ENCODE peak calls at places on chromosomes 2 and 18, in nine cellular contexts. D, J, Z, O, F, A, T, M and W are unnamed samples. For H3K4me1, the result is how much of the 10 kb centered on the place peaks cover.

GRCh38 chr2:240585101-240585500 is 1.4 kb upstream of the CAPN10 start:
- DNase-seq in M (no peak), J (no peak), D (no peak), A (peak), Z (no peak), O (no peak), T (no peak), F (no peak), W (no peak)

GRCh38 chr2:26035110-26035728 is 1.3 kb downstream of the RAB10 start:
- DNase-seq in Z (no peak), M (peak), J (no peak), D (no peak), T (no peak), F (no peak), O (no peak), A (peak), W (no peak)

GRCh38 chr2:239140346-239141020 is 260.3 kb downstream of the HDAC4 start:
- DNase-seq in T (no peak), M (no peak), A (no peak), F (no peak), D (no peak), O (no peak), Z (no peak), J (no peak), W (no peak)

GRCh38 chr18:48539406-48540328 is 836 bp downstream of the CTIF start:
- DNase-seq in T (no peak), F (peak), M (peak), A (peak), D (peak), O (no peak), Z (peak), J (peak), W (peak)

GRCh38 chr2:96602330-96602823 is 35.7 kb downstream of the KANSL3 start:
- DNase-seq in D (peak), A (no peak), Z (no peak), M (no peak), O (peak), T (no peak), J (no peak), F (no peak), W (no peak)

GRCh38 chr2:160970052-160970846 is 190.0 kb upstream of the TANK start:
- DNase-seq in O (peak), D (peak), M (peak), J (peak), A (peak), F (peak), Z (peak), T (peak), W (peak)

GRCh38 chr2:139721454-139721995 is 941.3 kb upstream of the NXPH2 start:
- DNase-seq in M (no peak), Z (no peak), A (no peak), D (no peak), T (no peak), J (no peak), F (no peak), O (no peak), W (no peak)

GRCh38 chr18:28961669-28962228 is 784.8 kb upstream of the CDH2 start:
- DNase-seq in T (peak), D (peak), M (peak), O (peak), J (no peak), F (no peak), A (peak), Z (peak), W (peak)

GRCh38 chr2:12764075-12764722 is 47.5 kb downstream of the TRIB2 start:
- DNase-seq in D (no peak), J (no peak), T (no peak), O (no peak), A (peak), M (peak), Z (peak), F (peak), W (no peak)

GRCh38 chr2:74334931-74335333 is 8.3 kb downstream of the SLC4A5 start:
- DNase-seq in O (peak), F (peak), D (peak), J (peak), M (peak), T (peak), Z (peak), A (peak), W (peak)

GRCh38 chr18:79400091-79400590 is 4.4 kb downstream of the NFATC1 start:
- DNase-seq in F (no peak), D (peak), O (no peak), A (peak), T (no peak), M (no peak), Z (peak), J (peak), W (peak)

GRCh38 chr2:99880148-99880983 is 262.0 kb downstream of the AFF3 start:
- DNase-seq in F (peak), T (no peak), D (no peak), A (peak), M (peak), Z (peak), O (no peak), J (no peak), W (no peak)

GRCh38 chr2:168470188-168470879 is 14.3 kb downstream of the CERS6 start:
- DNase-seq in A (no peak), M (no peak), T (no peak), F (no peak), Z (no peak), J (no peak), O (no peak), D (no peak), W (no peak)

GRCh38 chr2:179580378-179581146 is 280.9 kb downstream of the ZNF385B start:
- DNase-seq in O (peak), A (no peak), J (no peak), D (peak), M (no peak), Z (peak), T (no peak), F (peak), W (no peak)

GRCh38 chr2:173658946-173659371 is 304.3 kb downstream of the CDCA7 start:
- DNase-seq in F (peak), Z (no peak), M (no peak), A (peak), D (no peak), T (no peak), O (no peak), J (no peak), W (no peak)

GRCh38 chr2:63124209-63124608 is 73.6 kb downstream of the OTX1 start:
- DNase-seq in T (no peak), Z (no peak), O (no peak), J (no peak), A (peak), F (no peak), M (no peak), D (no peak), W (no peak)

GRCh38 chr2:41940715-41941114 is 107.1 kb upstream of the PKDCC start:
- DNase-seq in O (no peak), D (no peak), Z (no peak), A (no peak), T (no peak), F (no peak), J (peak), M (no peak), W (no peak)

GRCh38 chr2:72843301-72843700 is 17.5 kb upstream of the EXOC6B start:
- DNase-seq in T (no peak), M (no peak), Z (no peak), F (no peak), D (no peak), J (no peak), A (no peak), O (no peak), W (no peak)

GRCh38 chr2:180184506-180184905 is 177.4 kb upstream of the CWC22 start:
- DNase-seq in Z (peak), O (no peak), A (peak), T (no peak), J (no peak), F (peak), M (no peak), D (no peak), W (no peak)

GRCh38 chr2:189045836-189046235 is 71.7 kb downstream of the COL3A1 start:
- DNase-seq in Z (no peak), O (no peak), T (no peak), J (no peak), F (no peak), A (no peak), M (no peak), D (no peak), W (no peak)

GRCh38 chr18:37258131-37258530 is 307.5 kb downstream of the CELF4 start:
- DNase-seq in T (no peak), D (no peak), M (no peak), Z (no peak), A (no peak), J (no peak), F (no peak), O (no peak), W (no peak)

GRCh38 chr2:241204010-241204384 is 15.5 kb downstream of the ANO7 start:
- DNase-seq in M (no peak), F (no peak), T (no peak), D (no peak), Z (no peak), J (no peak), A (no peak), O (no peak), W (no peak)

GRCh38 chr2:1754046-1754445 is 9.7 kb upstream of the PXDN start:
- DNase-seq in O (no peak), J (no peak), F (no peak), Z (no peak), T (no peak), D (no peak), M (no peak), A (no peak), W (no peak)

GRCh38 chr2:38666578-38666926 is 638 bp downstream of the GALM start:
- DNase-seq in A (peak), D (peak), F (no peak), J (peak), M (no peak), Z (peak), O (peak), T (no peak), W (no peak)

DNA sequence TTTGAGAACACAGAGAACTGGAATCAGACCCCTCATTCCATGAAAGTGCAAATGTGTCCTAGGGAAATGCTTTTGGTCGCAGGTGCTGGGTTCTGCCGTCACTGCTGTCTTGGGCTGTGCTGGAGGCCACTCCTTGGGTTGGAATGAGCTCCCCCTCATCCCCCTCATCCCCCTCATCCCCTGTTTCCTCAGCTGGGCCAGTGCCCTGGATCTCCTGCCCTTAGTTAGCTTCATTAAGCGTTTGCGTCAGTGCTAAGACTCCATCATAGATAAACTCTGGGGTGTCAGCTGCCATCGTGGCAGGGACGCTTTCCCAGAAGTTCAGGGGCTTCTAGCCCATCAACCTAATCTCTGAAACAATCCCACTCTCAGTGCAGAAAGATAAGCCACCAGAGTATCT is 97.1 kb upstream of the ZNF516 start:
- DNase-seq in Z (no peak), A (no peak), T (no peak), J (no peak), D (no peak), O (no peak), M (no peak), F (no peak), W (no peak)
- H3K4me1 ChIP-seq in Z (under half), A (under half), T (under half), J (under half), D (under half), O (under half), M (under half), F (under half), W (under half)

DNA sequence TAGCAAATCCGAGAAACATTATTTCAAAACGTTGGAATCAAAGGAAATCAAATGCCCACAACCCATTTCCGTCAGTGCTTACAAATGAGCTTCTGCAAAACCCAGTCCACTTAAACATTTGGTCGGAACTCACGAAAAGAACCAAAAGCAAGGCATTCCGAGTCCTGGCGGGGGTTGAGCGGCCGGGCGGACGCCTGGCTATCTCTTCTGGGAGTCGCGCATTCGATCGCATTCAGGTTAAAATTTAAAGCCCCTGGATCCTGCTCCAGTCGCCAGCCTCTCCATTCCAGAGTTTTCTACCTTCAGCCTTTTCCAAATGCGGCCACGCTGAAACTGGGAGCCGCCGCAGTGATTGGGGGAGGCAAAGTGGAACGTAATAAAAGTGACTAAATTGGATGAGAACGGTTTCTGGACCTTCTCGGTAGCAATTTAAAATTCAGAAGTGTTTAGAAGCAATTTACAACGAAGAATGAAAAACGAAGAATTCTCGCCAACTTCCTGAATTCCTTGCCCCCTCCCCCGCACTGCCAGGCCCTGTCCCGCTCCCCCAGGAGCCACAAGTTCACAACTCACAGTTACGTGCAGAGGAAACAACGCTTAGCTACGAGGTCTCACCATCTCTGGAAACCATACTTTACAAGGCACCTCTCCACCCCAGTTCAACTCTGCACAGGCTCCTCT is 1.8 kb upstream of the GATA6 start:
- DNase-seq in M (peak), Z (peak), A (peak), J (no peak), O (no peak), F (no peak), T (no peak), D (peak), W (no peak)
- TF ChIP-seq EZH2 in M (peak), Z (peak), A (peak), J (no peak), O (peak), F (no peak), T (no peak), D (no peak), W (no peak)

GRCh38 chr2:134288814-134289213 is 34.9 kb downstream of the MGAT5 start:
- DNase-seq in Z (no peak), A (no peak), O (no peak), D (no peak), J (no peak), M (no peak), T (no peak), F (no peak), W (no peak)
- H3K4me1 ChIP-seq in Z (under half), A (under half), O (under half), D (under half), J (under half), M (under half), T (under half), F (under half), W (under half)

GRCh38 chr18:27185897-27186296 is 789 bp upstream of the CHST9 start:
- DNase-seq in F (no peak), Z (no peak), D (no peak), M (no peak), J (no peak), O (no peak), A (no peak), T (no peak), W (no peak)

GRCh38 chr18:27185025-27185763 is at the start of gene CHST9:
- DNase-seq in Z (no peak), O (no peak), M (no peak), J (no peak), F (no peak), A (no peak), D (peak), T (no peak), W (no peak)

GRCh38 chr18:27188309-27188708 is 3.2 kb upstream of the CHST9 start:
- DNase-seq in T (no peak), M (no peak), F (no peak), O (no peak), Z (no peak), J (no peak), A (no peak), D (no peak), W (no peak)

GRCh38 chr18:27181726-27182125 is 3.4 kb downstream of the CHST9 start:
- DNase-seq in A (no peak), J (no peak), T (no peak), Z (no peak), F (no peak), O (no peak), M (no peak), D (no peak), W (no peak)

GRCh38 chr18:27184115-27185024 is 738 bp downstream of the CHST9 start:
- DNase-seq in T (no peak), M (no peak), A (no peak), F (no peak), J (no peak), Z (no peak), D (peak), O (no peak), W (no peak)
- TF ChIP-seq EZH2 in T (no peak), M (no peak), A (no peak), F (no peak), J (no peak), Z (no peak), D (no peak), O (no peak), W (no peak)

DNA sequence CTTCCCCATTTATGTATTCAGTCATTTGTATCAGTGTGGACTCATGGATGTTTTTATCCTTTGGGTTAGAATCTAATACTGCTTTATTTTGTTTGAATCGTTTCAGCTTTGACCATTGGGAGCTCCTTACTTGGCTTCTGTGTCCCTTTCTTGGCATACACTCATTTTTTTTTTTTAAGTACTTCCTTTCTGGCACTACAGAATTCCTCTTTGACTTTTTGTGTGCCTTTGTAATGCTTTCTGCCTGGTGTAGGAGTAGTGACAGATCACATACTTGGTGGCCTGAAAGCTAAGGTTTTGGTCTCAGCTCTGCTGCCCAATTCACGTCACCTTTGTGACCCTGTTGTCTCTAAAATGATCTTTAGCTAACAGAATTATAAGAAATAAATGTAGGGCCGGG is 68.4 kb downstream of the FMNL2 start:
- DNase-seq in A (no peak), O (no peak), T (no peak), D (no peak), M (peak), J (no peak), Z (no peak), F (no peak), W (no peak)
- H3K4me1 ChIP-seq in A (under half), O (half or more), T (half or more), D (under half), M (under half), J (under half), Z (under half), F (under half), W (under half)

GRCh38 chr18:2846638-2847340 is at the start of gene EMILIN2:
- DNase-seq in A (peak), O (no peak), D (peak), M (peak), J (peak), Z (peak), T (no peak), F (peak), W (no peak)
- TF ChIP-seq EZH2 in A (no peak), O (no peak), D (no peak), M (no peak), J (peak), Z (no peak), T (no peak), F (no peak), W (no peak)

GRCh38 chr2:207674826-207675225 is 36.6 kb upstream of the CCNYL1 start:
- DNase-seq in O (peak), D (no peak), Z (no peak), F (no peak), J (no peak), M (no peak), A (no peak), T (no peak), W (no peak)
- H3K4me1 ChIP-seq in O (under half), D (under half), Z (under half), F (under half), J (under half), M (under half), A (under half), T (under half), W (under half)